ENCODE peak calls at places on chromosomes 12 and 14, in seven cellular contexts. One of them, this sample, is unnamed. For H3K4me1, the result is how much of the 10 kb centered on the place peaks cover.

GRCh38 chr12:108457006-108457733 is 57.9 kb upstream of the FICD start:
- DNase-seq in cardiac muscle cell: peak
- DNase-seq in PC-9: no peak
- DNase-seq in PC-3: peak
- DNase-seq in lung: no peak
- DNase-seq in K562: peak
- DNase-seq in hepatocyte: peak
- DNase-seq in this sample: no peak

GRCh38 chr12:56630180-56630632 is at the start of gene BAZ2A:
- DNase-seq in hepatocyte: peak
- DNase-seq in K562: peak
- DNase-seq in lung: peak
- DNase-seq in cardiac muscle cell: peak
- DNase-seq in PC-9: peak
- DNase-seq in PC-3: peak
- DNase-seq in this sample: peak

GRCh38 chr14:53925201-53925766 is 31.3 kb downstream of the BMP4 start:
- DNase-seq in PC-3: no peak
- DNase-seq in hepatocyte: no peak
- DNase-seq in PC-9: peak
- DNase-seq in lung: no peak
- DNase-seq in K562: no peak
- DNase-seq in cardiac muscle cell: no peak
- DNase-seq in this sample: no peak

GRCh38 chr14:94659953-94660946 is 48.1 kb downstream of the SERPINA3 start:
- DNase-seq in PC-9: no peak
- DNase-seq in lung: no peak
- DNase-seq in PC-3: no peak
- DNase-seq in hepatocyte: no peak
- DNase-seq in K562: no peak
- DNase-seq in cardiac muscle cell: no peak
- DNase-seq in this sample: no peak

GRCh38 chr12:85657836-85658235 is 178.4 kb downstream of the RASSF9 start:
- DNase-seq in PC-3: no peak
- DNase-seq in lung: no peak
- DNase-seq in cardiac muscle cell: no peak
- DNase-seq in K562: no peak
- DNase-seq in PC-9: no peak
- DNase-seq in hepatocyte: no peak
- DNase-seq in this sample: no peak

GRCh38 chr12:39405580-39405979 is 37.3 kb downstream of the KIF21A start:
- DNase-seq in cardiac muscle cell: no peak
- DNase-seq in hepatocyte: no peak
- DNase-seq in PC-9: no peak
- DNase-seq in lung: no peak
- DNase-seq in K562: no peak
- DNase-seq in PC-3: no peak
- DNase-seq in this sample: no peak

GRCh38 chr12:24045816-24046257 is 96.4 kb upstream of the SOX5 start:
- DNase-seq in PC-9: no peak
- DNase-seq in PC-3: no peak
- DNase-seq in hepatocyte: peak
- DNase-seq in K562: no peak
- DNase-seq in lung: no peak
- DNase-seq in cardiac muscle cell: no peak
- DNase-seq in this sample: no peak

GRCh38 chr14:59849371-59850130 is 21.0 kb downstream of the RTN1 start:
- DNase-seq in hepatocyte: no peak
- DNase-seq in PC-3: no peak
- DNase-seq in K562: no peak
- DNase-seq in PC-9: no peak
- DNase-seq in cardiac muscle cell: no peak
- DNase-seq in lung: no peak
- DNase-seq in this sample: peak

GRCh38 chr12:75550401-75550851 is 39.0 kb upstream of the KRR1 start:
- DNase-seq in cardiac muscle cell: peak
- DNase-seq in hepatocyte: no peak
- DNase-seq in PC-3: no peak
- DNase-seq in K562: no peak
- DNase-seq in lung: no peak
- DNase-seq in PC-9: no peak
- DNase-seq in this sample: no peak

GRCh38 chr12:18750087-18750486 is 12.2 kb downstream of the CAPZA3 start:
- DNase-seq in cardiac muscle cell: peak
- DNase-seq in lung: no peak
- DNase-seq in K562: no peak
- DNase-seq in PC-3: peak
- DNase-seq in PC-9: no peak
- DNase-seq in hepatocyte: peak
- DNase-seq in this sample: no peak

GRCh38 chr14:88983755-88984154 is 159.3 kb downstream of the TTC8 start:
- DNase-seq in hepatocyte: peak
- DNase-seq in PC-9: no peak
- DNase-seq in K562: no peak
- DNase-seq in cardiac muscle cell: no peak
- DNase-seq in lung: no peak
- DNase-seq in PC-3: peak
- DNase-seq in this sample: no peak

GRCh38 chr12:27382126-27382795 is 49.6 kb downstream of the BMAL2 start:
- DNase-seq in K562: no peak
- DNase-seq in cardiac muscle cell: no peak
- DNase-seq in lung: no peak
- DNase-seq in PC-3: peak
- DNase-seq in hepatocyte: no peak
- DNase-seq in PC-9: no peak
- DNase-seq in this sample: no peak

GRCh38 chr12:55724226-55724939 is 4.2 kb downstream of the RDH5 start:
- DNase-seq in hepatocyte: peak
- DNase-seq in PC-3: peak
- DNase-seq in lung: peak
- DNase-seq in cardiac muscle cell: peak
- DNase-seq in K562: peak
- DNase-seq in PC-9: peak
- DNase-seq in this sample: peak

GRCh38 chr12:104687823-104688573 is 231.2 kb downstream of the CHST11 start:
- DNase-seq in hepatocyte: no peak
- DNase-seq in K562: no peak
- DNase-seq in PC-9: no peak
- DNase-seq in lung: no peak
- DNase-seq in PC-3: no peak
- DNase-seq in cardiac muscle cell: no peak
- DNase-seq in this sample: no peak

GRCh38 chr12:59934486-59934885 is 338.7 kb downstream of the SLC16A7 start:
- DNase-seq in cardiac muscle cell: no peak
- DNase-seq in PC-3: no peak
- DNase-seq in hepatocyte: no peak
- DNase-seq in K562: no peak
- DNase-seq in PC-9: no peak
- DNase-seq in lung: no peak
- DNase-seq in this sample: no peak

GRCh38 chr14:76997257-76997970 is 31.1 kb downstream of the IRF2BPL start:
- DNase-seq in hepatocyte: no peak
- DNase-seq in lung: no peak
- DNase-seq in PC-3: peak
- DNase-seq in K562: no peak
- DNase-seq in PC-9: peak
- DNase-seq in cardiac muscle cell: no peak
- DNase-seq in this sample: no peak

GRCh38 chr12:112447106-112447505 is 28.4 kb downstream of the PTPN11 start:
- DNase-seq in PC-9: no peak
- DNase-seq in hepatocyte: no peak
- DNase-seq in cardiac muscle cell: no peak
- DNase-seq in PC-3: no peak
- DNase-seq in K562: no peak
- DNase-seq in lung: no peak
- DNase-seq in this sample: no peak

GRCh38 chr14:54226103-54226502 is 170.7 kb upstream of the CDKN3 start:
- DNase-seq in PC-3: no peak
- DNase-seq in K562: no peak
- DNase-seq in PC-9: no peak
- DNase-seq in cardiac muscle cell: no peak
- DNase-seq in hepatocyte: no peak
- DNase-seq in lung: no peak
- DNase-seq in this sample: no peak

DNA sequence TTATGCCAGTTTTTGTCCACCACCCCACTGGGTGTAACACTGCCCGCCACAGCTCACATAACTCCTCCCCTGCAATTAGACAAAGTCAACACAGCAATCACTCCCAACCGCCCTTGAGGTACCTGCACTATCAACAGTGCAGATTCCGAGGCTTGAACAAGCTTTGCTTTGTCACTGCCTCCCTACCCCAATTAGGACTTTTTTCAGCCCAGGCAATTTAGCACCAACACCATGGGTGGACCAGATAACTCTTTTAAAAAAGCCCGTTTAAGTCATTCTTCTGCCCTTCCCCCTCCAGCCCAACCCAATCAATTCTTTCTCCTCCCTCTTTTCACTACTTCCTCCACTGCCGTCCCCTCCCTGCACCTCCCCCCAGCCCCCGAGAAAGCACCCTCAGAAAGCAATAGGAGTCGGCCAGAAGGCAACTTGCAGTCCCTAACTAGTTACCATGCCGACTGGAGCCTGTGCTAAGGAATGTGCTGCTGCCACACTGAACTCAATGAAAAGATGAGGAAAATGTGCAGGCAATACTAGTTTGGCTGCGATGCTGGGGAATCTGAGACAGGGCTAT is 45.7 kb upstream of the OTX2 start:
- DNase-seq in PC-3: no peak
- DNase-seq in K562: no peak
- DNase-seq in PC-9: no peak
- DNase-seq in hepatocyte: peak
- DNase-seq in lung: no peak
- DNase-seq in cardiac muscle cell: peak
- DNase-seq in this sample: no peak
- H3K4me3 ChIP-seq in PC-3: no peak
- H3K4me3 ChIP-seq in K562: no peak
- H3K4me3 ChIP-seq in PC-9: no peak
- H3K4me3 ChIP-seq in hepatocyte: no peak
- H3K4me3 ChIP-seq in lung: no peak
- H3K4me3 ChIP-seq in cardiac muscle cell: peak
- H3K4me3 ChIP-seq in this sample: no peak

DNA sequence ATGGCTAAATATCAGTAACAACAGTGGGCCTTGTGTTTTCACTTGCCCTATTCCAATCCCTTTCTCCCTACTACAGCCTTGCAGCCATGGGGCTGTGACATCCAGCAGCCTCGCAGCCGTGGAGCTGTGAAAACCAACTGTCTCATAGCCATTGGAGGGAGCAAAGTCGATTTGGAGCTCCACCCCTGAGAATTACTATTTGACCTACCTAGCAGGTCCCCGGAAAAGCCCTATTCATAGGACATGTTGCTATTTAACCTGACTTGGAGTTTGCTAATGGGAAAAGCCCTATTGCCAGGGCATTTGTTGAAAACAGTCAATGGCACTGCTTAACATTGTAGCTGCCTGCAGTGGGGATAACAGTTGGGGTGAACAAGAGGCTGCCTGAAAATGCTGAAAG is 33.3 kb downstream of the ERG28 start:
- DNase-seq in lung: no peak
- DNase-seq in K562: no peak
- DNase-seq in hepatocyte: no peak
- DNase-seq in cardiac muscle cell: no peak
- DNase-seq in PC-9: no peak
- DNase-seq in PC-3: no peak
- DNase-seq in this sample: no peak
- H3K4me1 ChIP-seq in lung: under half
- H3K4me1 ChIP-seq in K562: under half
- H3K4me1 ChIP-seq in hepatocyte: under half
- H3K4me1 ChIP-seq in cardiac muscle cell: under half
- H3K4me1 ChIP-seq in PC-9: under half
- H3K4me1 ChIP-seq in PC-3: under half
- H3K4me1 ChIP-seq in this sample: under half

GRCh38 chr14:63468273-63468672 is 74.9 kb downstream of the PPP2R5E start:
- DNase-seq in PC-3: peak
- DNase-seq in PC-9: peak
- DNase-seq in lung: no peak
- DNase-seq in cardiac muscle cell: no peak
- DNase-seq in K562: no peak
- DNase-seq in hepatocyte: no peak
- DNase-seq in this sample: no peak
- H3K4me3 ChIP-seq in PC-3: no peak
- H3K4me3 ChIP-seq in PC-9: no peak
- H3K4me3 ChIP-seq in lung: no peak
- H3K4me3 ChIP-seq in cardiac muscle cell: no peak
- H3K4me3 ChIP-seq in K562: no peak
- H3K4me3 ChIP-seq in hepatocyte: no peak
- H3K4me3 ChIP-seq in this sample: no peak

GRCh38 chr14:35988972-35989690 is 163.0 kb downstream of the BRMS1L start:
- DNase-seq in hepatocyte: no peak
- DNase-seq in PC-3: peak
- DNase-seq in PC-9: no peak
- DNase-seq in K562: no peak
- DNase-seq in lung: no peak
- DNase-seq in cardiac muscle cell: no peak
- DNase-seq in this sample: no peak

GRCh38 chr14:35985504-35986218 is 159.5 kb downstream of the BRMS1L start:
- DNase-seq in PC-9: peak
- DNase-seq in PC-3: no peak
- DNase-seq in hepatocyte: no peak
- DNase-seq in K562: no peak
- DNase-seq in cardiac muscle cell: peak
- DNase-seq in lung: no peak
- DNase-seq in this sample: no peak

GRCh38 chr14:35987731-35988130 is 161.6 kb downstream of the BRMS1L start:
- DNase-seq in hepatocyte: no peak
- DNase-seq in PC-9: no peak
- DNase-seq in cardiac muscle cell: no peak
- DNase-seq in K562: no peak
- DNase-seq in PC-3: no peak
- DNase-seq in lung: no peak
- DNase-seq in this sample: no peak

GRCh38 chr14:35988550-35988949 is 162.4 kb downstream of the BRMS1L start:
- DNase-seq in PC-9: no peak
- DNase-seq in PC-3: no peak
- DNase-seq in K562: no peak
- DNase-seq in lung: no peak
- DNase-seq in hepatocyte: no peak
- DNase-seq in cardiac muscle cell: no peak
- DNase-seq in this sample: no peak

DNA sequence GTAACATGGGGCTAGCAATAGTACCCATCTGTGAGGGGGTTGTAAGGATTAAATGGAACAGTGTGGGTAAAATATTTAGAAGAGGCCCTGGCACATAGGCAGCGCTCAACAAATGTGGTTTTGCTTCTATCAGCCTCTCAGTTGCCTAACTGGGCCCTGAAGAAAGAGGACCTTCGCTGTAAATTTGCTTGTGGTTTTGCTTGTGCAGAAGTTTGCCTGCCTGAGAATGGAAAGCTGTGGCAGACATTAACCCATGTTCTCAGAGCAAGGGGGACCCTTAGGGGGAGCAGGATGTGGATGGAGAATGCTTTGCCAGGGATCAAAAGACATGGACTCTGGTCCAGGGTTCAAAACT is 160.1 kb downstream of the BRMS1L start:
- DNase-seq in PC-3: no peak
- DNase-seq in PC-9: no peak
- DNase-seq in hepatocyte: no peak
- DNase-seq in K562: no peak
- DNase-seq in cardiac muscle cell: no peak
- DNase-seq in lung: no peak
- DNase-seq in this sample: no peak
- H3K4me1 ChIP-seq in PC-3: under half
- H3K4me1 ChIP-seq in PC-9: under half
- H3K4me1 ChIP-seq in hepatocyte: under half
- H3K4me1 ChIP-seq in K562: under half
- H3K4me1 ChIP-seq in cardiac muscle cell: under half
- H3K4me1 ChIP-seq in lung: under half
- H3K4me1 ChIP-seq in this sample: under half

GRCh38 chr14:51674294-51675002 is 22.7 kb downstream of the FRMD6 start:
- DNase-seq in hepatocyte: no peak
- DNase-seq in lung: no peak
- DNase-seq in K562: no peak
- DNase-seq in PC-9: no peak
- DNase-seq in cardiac muscle cell: no peak
- DNase-seq in PC-3: peak
- DNase-seq in this sample: no peak
- H3K4me3 ChIP-seq in hepatocyte: no peak
- H3K4me3 ChIP-seq in lung: no peak
- H3K4me3 ChIP-seq in K562: no peak
- H3K4me3 ChIP-seq in PC-9: no peak
- H3K4me3 ChIP-seq in cardiac muscle cell: no peak
- H3K4me3 ChIP-seq in PC-3: no peak
- H3K4me3 ChIP-seq in this sample: no peak